ENCODE peak calls at places on chromosomes 2 and 18, in ten cellular contexts. U, W, J, B, R, N, V, A, I and K are unnamed samples.

GRCh38 chr18:79578396-79579260 is 101.0 kb upstream of the CTDP1 start:
- DNase-seq in U (no peak), W (no peak), J (no peak), B (no peak), R (no peak), N (no peak), V (no peak), A (no peak), I (no peak), K (no peak)

GRCh38 chr2:225328192-225328591 is 71.3 kb upstream of the NYAP2 start:
- DNase-seq in U (no peak), W (no peak), J (no peak), B (no peak), R (peak; percentile 13), N (peak; percentile 54), V (no peak), A (no peak), I (no peak), K (no peak)

GRCh38 chr2:217864960-217865359 is 137.8 kb downstream of the TNS1 start:
- DNase-seq in U (no peak), W (no peak), J (no peak), B (no peak), R (no peak), N (no peak), V (no peak), A (no peak), I (no peak), K (no peak)

GRCh38 chr2:138059487-138059886 is 95.2 kb downstream of the HNMT start:
- DNase-seq in U (no peak), W (no peak), J (no peak), B (no peak), R (no peak), N (peak; percentile 69), V (no peak), A (no peak), I (no peak), K (no peak)

GRCh38 chr18:25743661-25744151 is 346.7 kb downstream of the SS18 start:
- DNase-seq in U (no peak), W (no peak), J (no peak), B (no peak), R (no peak), N (no peak), V (no peak), A (no peak), I (no peak), K (peak; percentile 77)

GRCh38 chr2:170932948-170933347 is 3.9 kb downstream of the GORASP2 start:
- DNase-seq in U (no peak), W (no peak), J (no peak), B (no peak), R (no peak), N (no peak), V (no peak), A (no peak), I (no peak), K (no peak)

GRCh38 chr2:240649331-240649730 is 24.1 kb downstream of the GPR35 start:
- DNase-seq in U (no peak), W (no peak), J (no peak), B (no peak), R (no peak), N (no peak), V (no peak), A (no peak), I (no peak), K (no peak)

GRCh38 chr2:168120730-168121129 is 126.7 kb downstream of the STK39 start:
- DNase-seq in U (no peak), W (no peak), J (no peak), B (no peak), R (no peak), N (no peak), V (peak; percentile 34), A (no peak), I (no peak), K (no peak)

GRCh38 chr2:126782648-126783047 is 116.0 kb upstream of the TEX51 start:
- DNase-seq in U (no peak), W (no peak), J (no peak), B (no peak), R (no peak), N (no peak), V (no peak), A (no peak), I (no peak), K (no peak)

GRCh38 chr2:132415256-132416079 is 1.1 kb upstream of the GPR39 start:
- DNase-seq in U (no peak), W (no peak), J (no peak), B (no peak), R (no peak), N (no peak), V (peak; percentile 12), A (no peak), I (no peak), K (peak; percentile 32)

GRCh38 chr2:127051780-127052067 is 55.2 kb downstream of the BIN1 start:
- DNase-seq in U (no peak), W (peak; percentile 9), J (no peak), B (no peak), R (no peak), N (no peak), V (no peak), A (no peak), I (no peak), K (no peak)

GRCh38 chr2:223043164-223043941 is 8.6 kb upstream of the KCNE4 start:
- DNase-seq in U (no peak), W (no peak), J (peak; percentile 70), B (no peak), R (no peak), N (no peak), V (no peak), A (no peak), I (no peak), K (no peak)

GRCh38 chr2:136254681-136255080 is 136.7 kb upstream of the CXCR4 start:
- DNase-seq in U (no peak), W (no peak), J (no peak), B (no peak), R (no peak), N (no peak), V (no peak), A (no peak), I (no peak), K (no peak)

GRCh38 chr18:79914614-79915160 is 36.8 kb downstream of the SLC66A2 start:
- DNase-seq in U (no peak), W (no peak), J (no peak), B (no peak), R (no peak), N (no peak), V (no peak), A (no peak), I (peak; percentile 47), K (no peak)

GRCh38 chr2:143226714-143227541 is 97.7 kb downstream of the ARHGAP15 start:
- DNase-seq in U (no peak), W (no peak), J (no peak), B (no peak), R (no peak), N (no peak), V (no peak), A (no peak), I (no peak), K (no peak)

GRCh38 chr2:71460595-71461303 is 7.4 kb downstream of the DYSF start:
- DNase-seq in U (no peak), W (no peak), J (no peak), B (no peak), R (peak; percentile 74), N (no peak), V (no peak), A (no peak), I (no peak), K (no peak)

GRCh38 chr2:64463784-64464183 is 9.8 kb downstream of the LGALSL start:
- DNase-seq in U (no peak), W (no peak), J (no peak), B (no peak), R (peak; percentile 49), N (peak; percentile 66), V (no peak), A (no peak), I (no peak), K (no peak)

GRCh38 chr2:69149631-69150215 is 136.7 kb downstream of the ANTXR1 start:
- DNase-seq in U (no peak), W (no peak), J (no peak), B (no peak), R (peak; percentile 22), N (peak; percentile 74), V (no peak), A (no peak), I (no peak), K (peak; percentile 62)

GRCh38 chr2:71389379-71390072 is 57.9 kb downstream of the ZNF638 start:
- DNase-seq in U (no peak), W (no peak), J (no peak), B (no peak), R (no peak), N (no peak), V (no peak), A (no peak), I (no peak), K (no peak)

GRCh38 chr2:8685697-8686358 is 4.0 kb downstream of the ID2 start:
- DNase-seq in U (peak; percentile 65), W (peak; percentile 54), J (peak; percentile 22), B (no peak), R (peak; percentile 87), N (no peak), V (peak; percentile 72), A (peak; percentile 71), I (peak; percentile 98), K (peak; percentile 77)

GRCh38 chr2:175432793-175433192 is 251.3 kb upstream of the ATP5MC3 start:
- DNase-seq in U (no peak), W (no peak), J (no peak), B (no peak), R (no peak), N (no peak), V (no peak), A (no peak), I (no peak), K (no peak)

GRCh38 chr18:48885266-48885950 is 65.4 kb downstream of the SMAD7 start:
- DNase-seq in U (no peak), W (no peak), J (no peak), B (no peak), R (no peak), N (no peak), V (no peak), A (no peak), I (no peak), K (no peak)

GRCh38 chr2:190836767-190837166 is 43.9 kb upstream of the GLS start:
- DNase-seq in U (no peak), W (no peak), J (no peak), B (no peak), R (no peak), N (no peak), V (no peak), A (no peak), I (no peak), K (no peak)

GRCh38 chr2:101026253-101026701 is 24.2 kb downstream of the RPL31 start:
- DNase-seq in U (no peak), W (no peak), J (no peak), B (no peak), R (no peak), N (no peak), V (no peak), A (no peak), I (no peak), K (no peak)

GRCh38 chr18:36314754-36315153 is 17.2 kb downstream of the FHOD3 start:
- DNase-seq in U (no peak), W (no peak), J (no peak), B (no peak), R (no peak), N (peak; percentile 94), V (no peak), A (no peak), I (no peak), K (no peak)

GRCh38 chr2:40734797-40735196 is 282.9 kb upstream of the SLC8A1 start:
- DNase-seq in U (no peak), W (no peak), J (no peak), B (no peak), R (peak; percentile 8), N (peak; percentile 70), V (no peak), A (no peak), I (no peak), K (no peak)

GRCh38 chr2:86832334-86833096 is 29.2 kb downstream of the CD8B start:
- DNase-seq in U (no peak), W (no peak), J (no peak), B (no peak), R (no peak), N (no peak), V (no peak), A (no peak), I (no peak), K (no peak)

GRCh38 chr2:133658020-133658903 is 90.0 kb upstream of the NCKAP5 start:
- DNase-seq in U (no peak), W (no peak), J (no peak), B (no peak), R (no peak), N (peak; percentile 79), V (no peak), A (no peak), I (no peak), K (no peak)